ENCODE peak calls at places on chromosomes 5 and 9, in five cellular contexts. N, O, U, Z and P are unnamed samples.

GRCh38 chr5:37133939-37134338 is 115.2 kb downstream of the CPLANE1 start:
- DNase-seq in N (no peak), O (no peak), U (no peak), Z (no peak), P (no peak)

GRCh38 chr9:101397746-101398334 is 578 bp downstream of the MRPL50 start:
- DNase-seq in N (no peak), O (no peak), U (no peak), Z (peak), P (no peak)

GRCh38 chr9:3856592-3856991 is 330.8 kb upstream of the RFX3 start:
- DNase-seq in N (no peak), O (no peak), U (no peak), Z (no peak), P (no peak)

GRCh38 chr5:92380069-92380770 is 997.1 kb upstream of the ARRDC3 start:
- DNase-seq in N (no peak), O (no peak), U (no peak), Z (no peak), P (no peak)

GRCh38 chr5:98785244-98785643 is 11.8 kb downstream of the RGMB start:
- DNase-seq in N (no peak), O (no peak), U (no peak), Z (no peak), P (no peak)

GRCh38 chr5:81023261-81024015 is 63.3 kb downstream of the RASGRF2 start:
- DNase-seq in N (no peak), O (no peak), U (no peak), Z (peak), P (no peak)

GRCh38 chr9:111868475-111868874 is 28.1 kb upstream of the UGCG start:
- DNase-seq in N (no peak), O (no peak), U (no peak), Z (no peak), P (no peak)

GRCh38 chr9:102855646-102856045 is 139.5 kb upstream of the CYLC2 start:
- DNase-seq in N (no peak), O (no peak), U (no peak), Z (no peak), P (no peak)

GRCh38 chr5:147427784-147428401 is 82.0 kb downstream of the DPYSL3 start:
- DNase-seq in N (no peak), O (no peak), U (no peak), Z (no peak), P (no peak)

GRCh38 chr9:89010526-89011089 is 19.3 kb downstream of the S1PR3 start:
- DNase-seq in N (no peak), O (no peak), U (no peak), Z (no peak), P (no peak)

GRCh38 chr9:81814794-81815464 is 113.3 kb upstream of the SPATA31D4 start:
- DNase-seq in N (peak), O (no peak), U (no peak), Z (no peak), P (no peak)

GRCh38 chr9:121206516-121207370 is 5.1 kb upstream of the RAB14 start:
- DNase-seq in N (no peak), O (no peak), U (no peak), Z (no peak), P (no peak)

GRCh38 chr9:22041329-22041728 is 32.2 kb upstream of the CDKN2B start:
- DNase-seq in N (no peak), O (no peak), U (no peak), Z (no peak), P (no peak)

GRCh38 chr9:129962889-129963703 is 79.9 kb downstream of the FNBP1 start:
- DNase-seq in N (peak), O (no peak), U (peak), Z (no peak), P (no peak)

GRCh38 chr9:27117489-27118135 is 8.6 kb downstream of the TEK start:
- DNase-seq in N (no peak), O (no peak), U (no peak), Z (no peak), P (no peak)

GRCh38 chr9:14906654-14907359 is 3.4 kb downstream of the FREM1 start:
- DNase-seq in N (no peak), O (no peak), U (peak), Z (peak), P (no peak)

GRCh38 chr9:72751541-72751940 is 201.3 kb downstream of the ALDH1A1 start:
- DNase-seq in N (no peak), O (no peak), U (no peak), Z (no peak), P (no peak)

GRCh38 chr9:72758944-72759343 is 193.9 kb downstream of the ALDH1A1 start:
- DNase-seq in N (no peak), O (no peak), U (no peak), Z (no peak), P (no peak)

GRCh38 chr9:72749276-72749675 is 203.6 kb downstream of the ALDH1A1 start:
- DNase-seq in N (no peak), O (no peak), U (no peak), Z (no peak), P (no peak)

GRCh38 chr9:72755836-72756235 is 197.0 kb downstream of the ALDH1A1 start:
- DNase-seq in N (no peak), O (no peak), U (no peak), Z (no peak), P (no peak)

DNA sequence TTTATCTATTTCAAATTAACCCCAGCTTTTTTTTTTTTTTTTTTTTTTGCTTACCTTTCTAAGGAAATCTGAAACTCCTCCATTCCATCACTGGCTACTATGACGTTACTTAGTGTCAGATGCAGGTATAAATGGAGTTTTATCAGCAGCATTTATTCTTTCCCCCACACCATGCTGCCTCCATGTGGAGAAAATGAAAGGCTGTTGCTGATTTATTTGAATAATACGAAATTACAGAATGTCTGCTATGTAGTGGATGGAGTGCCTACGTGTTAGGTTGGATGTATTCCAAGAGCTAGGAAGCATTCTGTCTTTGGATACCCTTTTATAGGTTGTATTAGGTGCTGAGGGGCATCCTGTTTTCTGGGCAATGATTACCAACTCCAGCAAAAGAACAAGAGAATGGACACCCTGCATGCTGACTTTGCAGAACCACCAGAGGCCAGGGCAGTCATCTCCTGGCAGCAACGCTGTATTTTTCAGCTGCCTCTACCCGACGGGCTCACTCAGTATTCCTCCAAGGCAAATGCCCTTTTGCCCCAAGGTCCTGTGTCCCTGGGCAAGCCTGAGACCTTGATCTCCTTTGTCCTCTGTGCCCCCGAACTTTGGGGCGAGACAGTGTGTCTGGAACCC is 199.5 kb downstream of the ALDH1A1 start:
- DNase-seq in N (no peak), O (no peak), U (no peak), Z (no peak), P (peak)
- TF ChIP-seq JUND in N (no peak), O (no peak), U (no peak), Z (no peak), P (no peak)

DNA sequence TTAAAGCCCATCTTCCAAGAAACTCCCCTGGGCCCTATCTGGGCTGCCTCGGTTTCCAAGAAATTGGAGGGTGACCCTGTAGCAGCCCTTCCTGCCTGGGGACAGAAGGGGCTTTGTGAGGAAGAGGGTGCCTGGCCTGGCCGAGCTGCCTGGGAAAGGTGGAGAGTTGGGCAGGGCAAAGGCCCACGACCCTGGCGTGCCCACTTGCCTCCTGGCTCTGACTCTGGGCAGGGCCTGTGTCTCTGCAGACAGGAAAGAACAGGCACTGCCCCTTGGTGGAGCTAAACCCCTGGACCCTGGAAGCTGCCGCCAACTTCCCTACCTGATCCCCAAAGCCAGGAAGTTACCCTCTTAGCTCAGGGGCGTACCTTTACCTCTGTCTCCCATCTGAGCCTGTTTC is 149.3 kb downstream of the RGS3 start:
- DNase-seq in N (no peak), O (no peak), U (no peak), Z (no peak), P (no peak)
- TF ChIP-seq JUND in N (no peak), O (no peak), U (no peak), Z (no peak), P (no peak)

GRCh38 chr5:27412379-27412778 is 374.0 kb upstream of the CDH9 start:
- DNase-seq in N (no peak), O (no peak), U (no peak), Z (no peak), P (no peak)

DNA sequence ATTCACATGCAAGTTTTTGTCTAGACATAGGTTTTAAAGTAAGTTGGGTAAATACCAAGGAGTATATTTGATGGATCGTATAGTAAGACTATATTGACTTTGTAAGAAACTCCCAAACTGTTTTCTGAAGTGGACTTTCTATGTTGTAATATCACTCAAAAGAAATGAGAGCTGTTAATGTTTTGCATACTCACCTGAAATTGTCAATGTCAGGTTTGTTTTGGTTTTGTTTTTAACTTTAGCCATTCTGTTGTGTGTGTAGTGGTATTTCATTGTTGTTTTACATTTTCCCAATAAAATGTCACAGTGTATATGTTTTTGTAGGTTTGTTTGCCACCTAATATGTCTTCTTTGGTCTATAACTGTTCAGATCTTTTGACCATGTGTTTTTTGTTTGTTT is 375.7 kb upstream of the CDH9 start:
- DNase-seq in N (no peak), O (no peak), U (no peak), Z (no peak), P (no peak)
- TF ChIP-seq JUND in N (no peak), O (no peak), U (no peak), Z (no peak), P (no peak)

GRCh38 chr5:15021286-15022046 is 149.9 kb upstream of the ANKH start:
- DNase-seq in N (no peak), O (no peak), U (no peak), Z (no peak), P (peak)
- TF ChIP-seq JUND in N (no peak), O (no peak), U (no peak), Z (peak), P (no peak)

GRCh38 chr5:181133083-181133482 is 2.1 kb upstream of the OR2V1 start:
- DNase-seq in N (no peak), O (no peak), U (no peak), Z (no peak), P (no peak)
- TF ChIP-seq JUND in N (no peak), O (no peak), U (no peak), Z (no peak), P (no peak)

GRCh38 chr5:180744253-180744652 is 4.4 kb upstream of the OR2Y1 start:
- DNase-seq in N (no peak), O (no peak), U (no peak), Z (no peak), P (no peak)

GRCh38 chr5:180742727-180743126 is 2.9 kb upstream of the OR2Y1 start:
- DNase-seq in N (no peak), O (no peak), U (no peak), Z (no peak), P (no peak)

GRCh38 chr5:180739958-180740357 is at the start of gene OR2Y1:
- DNase-seq in N (no peak), O (no peak), U (no peak), Z (no peak), P (no peak)

DNA sequence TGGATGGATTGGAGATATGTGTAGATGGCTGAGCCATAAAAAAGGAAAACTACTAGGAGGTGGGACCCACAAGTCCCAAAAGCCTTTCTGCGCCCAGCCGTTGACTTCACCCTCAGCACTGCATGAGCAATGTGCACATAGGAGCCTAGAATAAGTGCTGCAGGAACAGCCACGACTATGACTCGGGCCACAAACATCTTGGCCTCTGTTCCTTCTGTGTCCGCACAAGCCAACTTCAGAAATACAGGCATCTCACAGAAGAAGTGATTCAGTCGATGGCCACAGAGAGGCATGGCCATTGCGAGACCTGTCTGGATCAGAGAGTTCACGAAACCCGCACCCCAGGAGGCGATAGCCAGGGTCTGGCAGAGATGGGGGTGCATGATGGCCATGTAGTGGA is 587 bp downstream of the OR2Y1 start:
- DNase-seq in N (no peak), O (no peak), U (no peak), Z (no peak), P (no peak)
- TF ChIP-seq JUND in N (no peak), O (no peak), U (no peak), Z (no peak), P (no peak)

DNA sequence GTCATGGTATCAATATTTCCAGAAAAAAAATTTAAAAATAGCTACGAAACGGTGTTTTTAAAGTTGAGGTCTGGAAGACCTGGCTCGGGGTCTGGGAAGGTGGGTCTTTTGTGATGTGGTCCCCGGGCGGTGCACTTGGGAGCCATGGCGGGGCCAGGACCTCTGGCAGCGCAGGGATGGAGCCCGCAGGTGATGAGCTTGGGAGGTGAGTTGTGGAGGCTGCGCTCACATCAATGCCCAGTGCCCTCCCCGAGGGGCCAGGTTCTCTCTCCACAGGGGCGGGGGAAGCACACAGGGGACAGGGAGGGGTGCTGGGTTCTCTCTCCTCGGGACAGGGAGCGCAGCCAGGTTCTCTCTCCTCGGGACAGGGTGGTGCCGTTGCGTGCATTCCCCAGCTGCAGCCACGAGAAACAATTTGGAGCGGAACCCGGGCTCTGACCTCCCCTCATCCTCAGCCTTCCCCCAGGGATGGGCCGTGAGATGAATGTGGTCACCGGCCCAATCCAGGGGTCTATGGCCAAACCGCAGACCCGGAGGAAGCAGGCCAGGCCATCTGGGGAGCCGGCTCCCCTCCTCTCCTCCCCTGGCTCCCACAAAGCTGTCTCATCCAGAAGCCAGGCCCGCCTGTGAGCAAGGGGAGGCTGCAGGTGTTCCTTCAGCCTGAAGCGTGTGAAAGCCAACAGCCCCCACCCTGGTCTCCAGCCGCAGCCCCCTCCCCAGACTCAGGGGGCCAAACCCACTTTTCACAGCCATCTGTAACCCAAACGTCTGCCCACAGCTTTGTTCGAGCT is 25.9 kb downstream of the DBH start:
- DNase-seq in N (no peak), O (no peak), U (no peak), Z (peak), P (no peak)
- TF ChIP-seq JUND in N (no peak), O (no peak), U (no peak), Z (no peak), P (no peak)

GRCh38 chr5:157471709-157472108 is 11.7 kb downstream of the NIPAL4 start:
- DNase-seq in N (no peak), O (peak), U (peak), Z (peak), P (peak)
- TF ChIP-seq JUND in N (no peak), O (no peak), U (no peak), Z (no peak), P (no peak)